ENCODE peak calls at places on chromosome 22, in seven cellular contexts. Q, B, P, F, W, V and M are unnamed samples.

GRCh38 chr22:39149915-39150847 is 2.3 kb downstream of the CBX7 start:
- DNase-seq in Q (no peak), B (no peak), P (no peak), F (no peak), W (no peak), V (no peak), M (no peak)

GRCh38 chr22:41512421-41513194 is 31.7 kb downstream of the POLR3H start:
- DNase-seq in Q (no peak), B (no peak), P (peak), F (peak), W (no peak), V (no peak), M (no peak)

GRCh38 chr22:40894417-40894816 is 32.5 kb upstream of the DNAJB7 start:
- DNase-seq in Q (no peak), B (no peak), P (no peak), F (no peak), W (no peak), V (no peak), M (no peak)

GRCh38 chr22:25199726-25200520 is at the start of gene CRYBB3:
- DNase-seq in Q (no peak), B (no peak), P (no peak), F (no peak), W (no peak), V (no peak), M (no peak)

GRCh38 chr22:45526768-45527360 is 24.2 kb downstream of the FBLN1 start:
- DNase-seq in Q (no peak), B (no peak), P (no peak), F (no peak), W (no peak), V (no peak), M (no peak)

GRCh38 chr22:17862646-17863181 is 88.4 kb upstream of the BID start:
- DNase-seq in Q (no peak), B (no peak), P (no peak), F (no peak), W (no peak), V (no peak), M (no peak)

GRCh38 chr22:37777122-37777687 is 30.5 kb upstream of the GCAT start:
- DNase-seq in Q (no peak), B (no peak), P (peak), F (no peak), W (no peak), V (no peak), M (no peak)

GRCh38 chr22:40156001-40156516 is 21.7 kb upstream of the TNRC6B start:
- DNase-seq in Q (no peak), B (no peak), P (no peak), F (peak), W (peak), V (no peak), M (no peak)

GRCh38 chr22:42732071-42732470 is 11.4 kb upstream of the A4GALT start:
- DNase-seq in Q (no peak), B (no peak), P (no peak), F (no peak), W (no peak), V (no peak), M (no peak)

GRCh38 chr22:47795477-47796127 is 1033.2 kb downstream of the TBC1D22A start:
- DNase-seq in Q (no peak), B (no peak), P (no peak), F (no peak), W (no peak), V (no peak), M (no peak)

GRCh38 chr22:17866127-17866526 is 91.9 kb upstream of the BID start:
- DNase-seq in Q (no peak), B (no peak), P (no peak), F (no peak), W (no peak), V (peak), M (no peak)

GRCh38 chr22:31623634-31624312 is 38.2 kb downstream of the PISD start:
- DNase-seq in Q (no peak), B (no peak), P (no peak), F (no peak), W (no peak), V (no peak), M (no peak)

GRCh38 chr22:17098379-17098819 is 13.6 kb downstream of the IL17RA start:
- DNase-seq in Q (no peak), B (no peak), P (no peak), F (no peak), W (no peak), V (no peak), M (peak)

GRCh38 chr22:41231369-41231768 is 9.4 kb downstream of the CHADL start:
- DNase-seq in Q (no peak), B (no peak), P (no peak), F (no peak), W (no peak), V (no peak), M (no peak)

GRCh38 chr22:48825802-48826520 is 1001.7 kb downstream of the BRD1 start:
- DNase-seq in Q (no peak), B (no peak), P (no peak), F (no peak), W (no peak), V (no peak), M (no peak)